ENCODE peak calls at places on chromosome 3, in four cellular contexts. R is HCT116, S is A549, K is GM23338. X is an unnamed sample.

GRCh38 chr3:4493931-4494806 is 1.0 kb downstream of the ITPR1 start:
- DNase-seq in R (no peak), S (peak; percentile 8), K (peak; percentile 68), X (no peak)

GRCh38 chr3:190883973-190884832 is 21.7 kb upstream of the GMNC start:
- DNase-seq in R (peak; percentile 54), S (peak; percentile 54), K (peak; percentile 82), X (peak; percentile 56)

GRCh38 chr3:71753716-71754609 is at the start of gene GPR27:
- DNase-seq in R (no peak), S (peak; percentile 59), K (peak; percentile 57), X (no peak)

GRCh38 chr3:126201168-126201567 is 20.8 kb upstream of the ALDH1L1 start:
- DNase-seq in R (no peak), S (no peak), K (no peak), X (no peak)

GRCh38 chr3:135166266-135166825 is 371.3 kb downstream of the EPHB1 start:
- DNase-seq in R (no peak), S (no peak), K (no peak), X (no peak)

GRCh38 chr3:101038880-101039279 is 45.7 kb upstream of the ABI3BP start:
- DNase-seq in R (no peak), S (no peak), K (no peak), X (no peak)

GRCh38 chr3:122112754-122113153 is 57.6 kb downstream of the CD86 start:
- DNase-seq in R (no peak), S (no peak), K (no peak), X (no peak)

GRCh38 chr3:11727207-11727606 is 83.5 kb upstream of the VGLL4 start:
- DNase-seq in R (no peak), S (no peak), K (no peak), X (no peak)

GRCh38 chr3:64223809-64224570 is 1.3 kb downstream of the PRICKLE2 start:
- DNase-seq in R (no peak), S (peak; percentile 68), K (no peak), X (no peak)

GRCh38 chr3:176513604-176514003 is 683.7 kb downstream of the TBL1XR1 start:
- DNase-seq in R (no peak), S (no peak), K (peak; percentile 41), X (no peak)

GRCh38 chr3:42640129-42640528 is 13.4 kb upstream of the ZBTB47 start:
- DNase-seq in R (no peak), S (no peak), K (no peak), X (no peak)

GRCh38 chr3:59515936-59516335 is 466.1 kb upstream of the CFAP20DC start:
- DNase-seq in R (no peak), S (no peak), K (no peak), X (no peak)

GRCh38 chr3:25283596-25283995 is 144.5 kb upstream of the RARB start:
- DNase-seq in R (no peak), S (no peak), K (no peak), X (no peak)

GRCh38 chr3:141020139-141020940 is 30.8 kb upstream of the SPSB4 start:
- DNase-seq in R (no peak), S (no peak), K (no peak), X (no peak)

GRCh38 chr3:162295323-162295983 is 798.8 kb downstream of the OTOL1 start:
- DNase-seq in R (peak; percentile 23), S (peak; percentile 91), K (peak; percentile 1), X (peak; percentile 86)

GRCh38 chr3:138653567-138653966 is 45.0 kb downstream of the FAIM start:
- DNase-seq in R (no peak), S (no peak), K (no peak), X (no peak)

GRCh38 chr3:146157325-146158060 is 3.5 kb downstream of the PLOD2 start:
- DNase-seq in R (no peak), S (no peak), K (no peak), X (no peak)
- H3K4me3 ChIP-seq in R (no peak overlapping the region), S (peak overlapping the region; percentile 90), K (no peak overlapping the region), X (peak overlapping the region; percentile 93)

GRCh38 chr3:31589228-31589627 is 56.5 kb downstream of the STT3B start:
- DNase-seq in R (no peak), S (no peak), K (no peak), X (no peak)
- TF ChIP-seq REST in R (no peak), S (no peak), K (no peak), X (no peak)

DNA sequence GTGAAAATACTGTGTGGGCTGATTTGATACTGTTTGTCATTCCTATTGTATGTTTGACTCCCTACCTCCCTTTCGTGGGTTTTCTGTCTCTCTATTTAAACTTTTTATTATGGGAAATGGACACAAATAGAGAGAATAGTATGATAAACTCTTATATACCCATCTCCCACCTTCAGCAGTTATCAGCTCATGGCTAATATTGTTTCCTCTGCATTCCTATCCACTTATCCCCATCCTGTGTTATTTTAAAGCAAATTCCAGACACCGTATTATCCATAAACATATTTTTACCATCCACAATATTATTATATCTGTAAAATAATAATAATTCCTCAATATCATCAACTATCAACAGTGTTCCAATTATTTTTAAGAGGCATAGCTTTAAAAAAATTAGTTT is 23.3 kb downstream of the PLCL2 start:
- DNase-seq in R (no peak), S (no peak), K (no peak), X (no peak)
- H3K4me3 ChIP-seq in R (no peak overlapping the region), S (no peak overlapping the region), K (no peak overlapping the region), X (no peak overlapping the region)

DNA sequence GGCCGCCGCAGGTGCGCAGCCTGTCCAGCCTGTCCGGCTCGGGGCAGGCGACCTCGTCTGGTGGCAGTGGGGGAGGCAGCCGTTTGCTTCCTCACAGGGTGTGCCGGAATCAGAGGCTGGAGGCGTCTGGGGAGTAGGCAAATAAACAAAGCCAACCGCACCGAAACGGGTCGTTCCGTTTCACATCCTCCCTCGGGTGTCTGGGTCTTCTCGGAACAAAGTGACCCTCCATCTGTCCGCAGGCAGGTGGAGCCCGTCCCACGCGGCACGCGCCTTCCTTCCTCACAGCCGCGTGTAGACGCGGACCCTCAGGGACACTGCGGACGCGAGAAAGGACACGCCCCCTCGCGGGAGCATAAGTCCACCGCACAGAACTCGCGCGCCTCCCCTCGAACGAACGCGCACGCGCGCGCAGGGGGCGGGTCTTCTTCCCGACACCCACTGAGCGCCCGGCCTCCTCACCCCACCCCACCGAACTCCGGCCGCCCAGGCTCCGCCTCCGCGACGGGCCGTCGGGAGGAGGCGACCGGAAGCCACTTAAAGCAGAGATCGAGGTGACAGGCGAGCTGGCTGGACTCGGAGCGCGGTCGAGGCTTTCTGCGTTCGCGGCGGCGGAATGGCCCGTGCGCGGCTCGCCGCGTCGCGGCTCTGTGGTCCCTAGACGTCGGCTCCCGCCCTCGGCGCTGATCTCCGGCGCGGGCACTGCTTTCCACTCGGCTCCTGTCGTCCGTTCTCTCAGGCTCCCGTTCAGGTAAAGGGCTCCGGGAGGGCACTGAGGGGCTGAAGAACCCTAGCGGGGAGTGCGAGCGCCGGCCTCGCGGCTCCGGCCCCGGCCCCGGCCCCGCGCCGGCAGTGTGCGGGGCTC is at the start of gene TIPARP:
- DNase-seq in R (peak; percentile 94), S (peak; percentile 98), K (peak; percentile 95), X (peak; percentile 93)
- TF ChIP-seq REST in R (no peak), S (peak; percentile 32), K (no peak), X (peak; percentile 63)

GRCh38 chr3:78634316-78634715 is 1133.5 kb downstream of the ROBO1 start:
- DNase-seq in R (no peak), S (no peak), K (no peak), X (no peak)

GRCh38 chr3:78629544-78629943 is 1138.3 kb downstream of the ROBO1 start:
- DNase-seq in R (no peak), S (no peak), K (no peak), X (no peak)

GRCh38 chr3:78632925-78633324 is 1134.9 kb downstream of the ROBO1 start:
- DNase-seq in R (no peak), S (no peak), K (no peak), X (no peak)

DNA sequence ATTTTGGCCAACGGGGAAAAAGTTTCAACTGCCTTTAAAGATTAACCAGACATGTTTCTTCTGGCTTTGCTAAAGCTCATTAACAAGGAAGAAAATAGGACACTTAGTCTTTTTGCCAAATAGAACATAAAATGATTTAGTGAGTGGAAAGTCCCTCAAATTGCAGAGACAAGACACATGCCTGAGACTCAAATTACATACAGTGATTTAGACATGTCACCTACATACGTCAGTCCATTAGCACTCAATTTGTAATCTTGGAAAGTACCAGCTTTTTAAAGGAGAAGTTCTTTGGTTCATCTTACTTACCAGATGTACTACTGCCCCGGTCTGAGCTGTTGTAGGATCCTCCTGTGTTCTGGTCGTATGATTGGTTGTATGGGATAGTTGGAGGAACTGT is 1134.2 kb downstream of the ROBO1 start:
- DNase-seq in R (no peak), S (no peak), K (no peak), X (no peak)
- H3K4me3 ChIP-seq in R (no peak overlapping the region), S (no peak overlapping the region), K (no peak overlapping the region), X (no peak overlapping the region)

DNA sequence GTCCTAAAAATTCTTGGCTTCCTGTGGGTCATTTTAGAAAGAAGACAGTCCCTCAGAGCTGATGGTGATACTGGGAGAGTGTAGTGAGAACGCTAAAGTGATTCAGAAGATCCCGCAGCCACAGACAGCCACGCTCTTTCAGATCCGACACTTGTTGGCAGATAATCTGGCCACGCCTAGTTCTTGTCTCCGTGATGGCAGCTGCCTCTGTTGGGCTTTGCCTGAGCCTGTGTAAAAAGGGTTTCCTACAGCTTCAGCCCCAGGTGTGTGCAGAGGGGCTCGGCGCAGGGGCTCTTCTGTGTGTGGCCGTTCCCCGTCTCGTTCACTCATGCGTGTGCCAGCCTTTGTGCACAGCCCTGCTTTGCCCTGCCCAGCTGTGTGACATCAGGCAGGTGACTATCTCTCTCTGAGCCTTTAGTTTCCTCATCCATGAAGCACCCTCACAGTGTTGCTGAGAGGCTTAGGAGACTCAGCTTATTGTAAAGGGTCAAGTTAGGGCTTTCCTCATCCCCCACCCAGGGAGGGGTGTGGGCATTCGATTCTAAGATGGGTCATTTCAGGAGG is 6.3 kb downstream of the IRAK2 start:
- DNase-seq in R (no peak), S (no peak), K (no peak), X (no peak)
- TF ChIP-seq REST in R (no peak), S (no peak), K (no peak), X (no peak)